ENCODE peak calls at places on chromosome X, in nine cellular contexts. One of them, this sample, is unnamed.
A peak's percentile ranks its signal among the peaks of the same experiment; 100 is the strongest.

GRCh38 chrX:123920065-123920785 is 41.3 kb upstream of the STAG2 start:
- DNase-seq in BJ: peak; percentile 7
- DNase-seq in left ventricle myocardium inferior: no peak
- DNase-seq in mesothelial cell of epicardium: no peak
- DNase-seq in dorsolateral prefrontal cortex: no peak
- DNase-seq in RWPE1: peak; percentile 68
- DNase-seq in heart left ventricle: no peak
- DNase-seq in AG09319: peak; percentile 8
- DNase-seq in H9: no peak
- DNase-seq in this sample: peak; percentile 49

GRCh38 chrX:65572971-65573370 is 38.4 kb upstream of the LAS1L start:
- DNase-seq in BJ: no peak
- DNase-seq in left ventricle myocardium inferior: no peak
- DNase-seq in mesothelial cell of epicardium: no peak
- DNase-seq in dorsolateral prefrontal cortex: no peak
- DNase-seq in RWPE1: no peak
- DNase-seq in heart left ventricle: no peak
- DNase-seq in AG09319: no peak
- DNase-seq in H9: no peak
- DNase-seq in this sample: no peak

GRCh38 chrX:111199505-111199904 is 70.8 kb downstream of the CAPN6 start:
- DNase-seq in BJ: no peak
- DNase-seq in left ventricle myocardium inferior: no peak
- DNase-seq in mesothelial cell of epicardium: no peak
- DNase-seq in dorsolateral prefrontal cortex: no peak
- DNase-seq in RWPE1: no peak
- DNase-seq in heart left ventricle: no peak
- DNase-seq in AG09319: no peak
- DNase-seq in H9: no peak
- DNase-seq in this sample: no peak

GRCh38 chrX:122046815-122047214 is 999.4 kb downstream of the GLUD2 start:
- DNase-seq in BJ: no peak
- DNase-seq in left ventricle myocardium inferior: no peak
- DNase-seq in mesothelial cell of epicardium: no peak
- DNase-seq in dorsolateral prefrontal cortex: no peak
- DNase-seq in RWPE1: no peak
- DNase-seq in heart left ventricle: no peak
- DNase-seq in AG09319: no peak
- DNase-seq in H9: no peak
- DNase-seq in this sample: no peak

GRCh38 chrX:131262738-131263679 is 26.1 kb downstream of the IGSF1 start:
- DNase-seq in BJ: no peak
- DNase-seq in left ventricle myocardium inferior: no peak
- DNase-seq in mesothelial cell of epicardium: no peak
- DNase-seq in dorsolateral prefrontal cortex: no peak
- DNase-seq in RWPE1: no peak
- DNase-seq in heart left ventricle: no peak
- DNase-seq in AG09319: no peak
- DNase-seq in H9: peak; percentile 69
- DNase-seq in this sample: peak; percentile 52

GRCh38 chrX:150731795-150732194 is 38.6 kb downstream of the MTMR1 start:
- DNase-seq in BJ: peak; percentile 85
- DNase-seq in left ventricle myocardium inferior: no peak
- DNase-seq in mesothelial cell of epicardium: no peak
- DNase-seq in dorsolateral prefrontal cortex: no peak
- DNase-seq in RWPE1: peak; percentile 30
- DNase-seq in heart left ventricle: no peak
- DNase-seq in AG09319: peak; percentile 80
- DNase-seq in H9: no peak
- DNase-seq in this sample: peak; percentile 93

GRCh38 chrX:68433155-68433980 is at the start of gene OPHN1:
- DNase-seq in BJ: no peak
- DNase-seq in left ventricle myocardium inferior: peak; percentile 76
- DNase-seq in mesothelial cell of epicardium: peak; percentile 22
- DNase-seq in dorsolateral prefrontal cortex: peak; percentile 66
- DNase-seq in RWPE1: peak; percentile 68
- DNase-seq in heart left ventricle: peak; percentile 78
- DNase-seq in AG09319: no peak
- DNase-seq in H9: peak; percentile 82
- DNase-seq in this sample: peak; percentile 84

GRCh38 chrX:19513383-19513782 is 1.9 kb downstream of the MAP3K15 start:
- DNase-seq in BJ: no peak
- DNase-seq in left ventricle myocardium inferior: no peak
- DNase-seq in mesothelial cell of epicardium: no peak
- DNase-seq in dorsolateral prefrontal cortex: no peak
- DNase-seq in RWPE1: no peak
- DNase-seq in heart left ventricle: no peak
- DNase-seq in AG09319: no peak
- DNase-seq in H9: no peak
- DNase-seq in this sample: no peak

GRCh38 chrX:39519213-39519544 is 578.6 kb downstream of the BCOR start:
- DNase-seq in BJ: no peak
- DNase-seq in left ventricle myocardium inferior: peak; percentile 15
- DNase-seq in mesothelial cell of epicardium: no peak
- DNase-seq in dorsolateral prefrontal cortex: no peak
- DNase-seq in RWPE1: no peak
- DNase-seq in heart left ventricle: peak; percentile 32
- DNase-seq in AG09319: no peak
- DNase-seq in H9: no peak
- DNase-seq in this sample: no peak

GRCh38 chrX:102917801-102918200 is 19.3 kb upstream of the RAB40AL start:
- DNase-seq in BJ: no peak
- DNase-seq in left ventricle myocardium inferior: no peak
- DNase-seq in mesothelial cell of epicardium: no peak
- DNase-seq in dorsolateral prefrontal cortex: no peak
- DNase-seq in RWPE1: no peak
- DNase-seq in heart left ventricle: no peak
- DNase-seq in AG09319: no peak
- DNase-seq in H9: no peak
- DNase-seq in this sample: no peak

GRCh38 chrX:16822723-16823122 is 36.5 kb downstream of the TXLNG start:
- DNase-seq in BJ: no peak
- DNase-seq in left ventricle myocardium inferior: no peak
- DNase-seq in mesothelial cell of epicardium: no peak
- DNase-seq in dorsolateral prefrontal cortex: no peak
- DNase-seq in RWPE1: peak; percentile 20
- DNase-seq in heart left ventricle: no peak
- DNase-seq in AG09319: no peak
- DNase-seq in H9: no peak
- DNase-seq in this sample: peak; percentile 35

GRCh38 chrX:147894332-147894870 is 17.3 kb upstream of the FMR1 start:
- DNase-seq in BJ: no peak
- DNase-seq in left ventricle myocardium inferior: no peak
- DNase-seq in mesothelial cell of epicardium: no peak
- DNase-seq in dorsolateral prefrontal cortex: no peak
- DNase-seq in RWPE1: no peak
- DNase-seq in heart left ventricle: no peak
- DNase-seq in AG09319: no peak
- DNase-seq in H9: no peak
- DNase-seq in this sample: no peak

GRCh38 chrX:68808686-68809357 is 20.0 kb upstream of the EFNB1 start:
- DNase-seq in BJ: no peak
- DNase-seq in left ventricle myocardium inferior: peak; percentile 26
- DNase-seq in mesothelial cell of epicardium: no peak
- DNase-seq in dorsolateral prefrontal cortex: no peak
- DNase-seq in RWPE1: no peak
- DNase-seq in heart left ventricle: peak; percentile 24
- DNase-seq in AG09319: no peak
- DNase-seq in H9: peak; percentile 57
- DNase-seq in this sample: no peak

GRCh38 chrX:73390628-73391567 is 56.0 kb upstream of the CDX4 start:
- DNase-seq in BJ: no peak
- DNase-seq in left ventricle myocardium inferior: no peak
- DNase-seq in mesothelial cell of epicardium: no peak
- DNase-seq in dorsolateral prefrontal cortex: no peak
- DNase-seq in RWPE1: no peak
- DNase-seq in heart left ventricle: no peak
- DNase-seq in AG09319: no peak
- DNase-seq in H9: no peak
- DNase-seq in this sample: no peak

GRCh38 chrX:40171513-40172168 is 73.9 kb upstream of the BCOR start:
- DNase-seq in BJ: no peak
- DNase-seq in left ventricle myocardium inferior: no peak
- DNase-seq in mesothelial cell of epicardium: no peak
- DNase-seq in dorsolateral prefrontal cortex: no peak
- DNase-seq in RWPE1: no peak
- DNase-seq in heart left ventricle: no peak
- DNase-seq in AG09319: no peak
- DNase-seq in H9: peak; percentile 36
- DNase-seq in this sample: no peak

GRCh38 chrX:119618439-119618838 is 12.2 kb upstream of the NKRF start:
- DNase-seq in BJ: no peak
- DNase-seq in left ventricle myocardium inferior: peak; percentile 16
- DNase-seq in mesothelial cell of epicardium: no peak
- DNase-seq in dorsolateral prefrontal cortex: no peak
- DNase-seq in RWPE1: no peak
- DNase-seq in heart left ventricle: peak; percentile 15
- DNase-seq in AG09319: no peak
- DNase-seq in H9: no peak
- DNase-seq in this sample: no peak

DNA sequence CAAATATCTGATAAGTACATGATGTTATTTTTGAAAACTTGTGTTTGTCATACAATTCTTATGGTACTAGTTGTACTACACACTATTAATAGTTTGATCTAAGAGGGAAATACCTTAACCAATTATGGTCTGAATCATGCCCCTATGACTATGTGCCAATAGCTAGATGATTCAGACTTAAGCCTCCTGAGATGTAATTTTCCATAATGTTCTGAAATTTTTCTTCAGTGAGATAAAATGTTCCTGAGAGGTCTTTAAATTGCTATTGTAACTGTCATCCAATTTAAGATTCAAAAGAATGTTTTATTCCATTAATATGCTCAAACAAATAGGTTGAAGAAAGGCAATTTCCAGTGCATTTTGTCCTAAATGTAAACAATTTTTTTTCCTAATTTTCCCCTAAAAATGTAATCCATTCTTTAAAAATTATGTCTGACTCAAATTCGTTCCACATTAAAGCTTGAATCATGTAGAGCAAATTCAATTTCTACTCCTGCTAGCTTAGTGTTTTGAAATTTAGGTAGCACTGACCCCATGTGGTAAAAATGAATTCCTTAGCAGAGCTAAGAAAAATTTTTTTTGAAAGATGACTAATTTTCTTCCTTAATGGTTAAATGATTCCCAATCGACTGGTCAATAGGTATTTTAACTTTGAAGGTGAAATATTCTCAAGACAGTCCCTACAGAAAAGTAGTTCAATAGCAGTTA is 49.1 kb downstream of the APOOL start:
- DNase-seq in BJ: peak; percentile 45
- DNase-seq in left ventricle myocardium inferior: no peak
- DNase-seq in mesothelial cell of epicardium: no peak
- DNase-seq in dorsolateral prefrontal cortex: no peak
- DNase-seq in RWPE1: peak; percentile 30
- DNase-seq in heart left ventricle: no peak
- DNase-seq in AG09319: peak; percentile 19
- DNase-seq in H9: no peak
- DNase-seq in this sample: peak; percentile 51
- TF ChIP-seq CTCF in BJ: peak; percentile 23
- TF ChIP-seq CTCF in left ventricle myocardium inferior: peak; percentile 43
- TF ChIP-seq CTCF in mesothelial cell of epicardium: no peak
- TF ChIP-seq CTCF in dorsolateral prefrontal cortex: peak; percentile 32
- TF ChIP-seq CTCF in RWPE1: peak; percentile 44
- TF ChIP-seq CTCF in heart left ventricle: peak; percentile 12
- TF ChIP-seq CTCF in AG09319: peak; percentile 30
- TF ChIP-seq CTCF in H9: peak; percentile 28
- TF ChIP-seq CTCF in this sample: peak; percentile 31

GRCh38 chrX:139936259-139936658 is 3.4 kb upstream of the ATP11C start:
- DNase-seq in BJ: no peak
- DNase-seq in left ventricle myocardium inferior: no peak
- DNase-seq in mesothelial cell of epicardium: no peak
- DNase-seq in dorsolateral prefrontal cortex: no peak
- DNase-seq in RWPE1: no peak
- DNase-seq in heart left ventricle: no peak
- DNase-seq in AG09319: no peak
- DNase-seq in H9: no peak
- DNase-seq in this sample: no peak
- TF ChIP-seq CTCF in BJ: no peak
- TF ChIP-seq CTCF in left ventricle myocardium inferior: no peak
- TF ChIP-seq CTCF in mesothelial cell of epicardium: no peak
- TF ChIP-seq CTCF in dorsolateral prefrontal cortex: no peak
- TF ChIP-seq CTCF in RWPE1: no peak
- TF ChIP-seq CTCF in heart left ventricle: no peak
- TF ChIP-seq CTCF in AG09319: no peak
- TF ChIP-seq CTCF in H9: peak; percentile 44
- TF ChIP-seq CTCF in this sample: no peak

DNA sequence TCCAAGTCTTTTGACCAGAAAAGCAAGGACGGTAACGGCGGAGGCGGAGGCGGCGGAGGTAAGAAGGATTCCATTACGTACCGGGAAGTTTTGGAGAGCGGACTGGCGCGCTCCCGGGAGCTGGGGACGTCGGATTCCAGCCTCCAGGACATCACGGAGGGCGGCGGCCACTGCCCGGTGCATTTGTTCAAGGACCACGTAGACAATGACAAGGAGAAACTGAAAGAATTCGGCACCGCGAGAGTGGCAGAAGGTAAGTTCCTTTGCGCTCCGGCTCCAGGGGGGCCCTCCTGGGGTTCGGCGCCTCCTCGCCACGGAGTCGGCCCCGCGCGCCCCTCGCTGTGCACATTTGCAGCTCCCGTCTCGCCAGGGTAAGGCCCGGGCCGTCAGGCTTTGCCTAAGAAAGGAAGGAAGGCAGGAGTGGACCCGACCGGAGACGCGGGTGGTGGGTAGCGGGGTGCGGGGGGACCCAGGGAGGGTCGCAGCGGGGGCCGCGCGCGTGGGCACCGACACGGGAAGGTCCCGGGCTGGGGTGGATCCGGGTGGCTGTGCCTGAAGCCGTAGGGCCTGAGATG is 418 bp downstream of the SHOX start:
- DNase-seq in BJ: no peak
- DNase-seq in left ventricle myocardium inferior: no peak
- DNase-seq in mesothelial cell of epicardium: no peak
- DNase-seq in dorsolateral prefrontal cortex: no peak
- DNase-seq in RWPE1: no peak
- DNase-seq in heart left ventricle: no peak
- DNase-seq in AG09319: no peak
- DNase-seq in H9: peak; percentile 61
- DNase-seq in this sample: no peak
- TF ChIP-seq CTCF in BJ: no peak
- TF ChIP-seq CTCF in left ventricle myocardium inferior: no peak
- TF ChIP-seq CTCF in mesothelial cell of epicardium: no peak
- TF ChIP-seq CTCF in dorsolateral prefrontal cortex: no peak
- TF ChIP-seq CTCF in RWPE1: no peak
- TF ChIP-seq CTCF in heart left ventricle: no peak
- TF ChIP-seq CTCF in AG09319: no peak
- TF ChIP-seq CTCF in H9: no peak
- TF ChIP-seq CTCF in this sample: no peak

DNA sequence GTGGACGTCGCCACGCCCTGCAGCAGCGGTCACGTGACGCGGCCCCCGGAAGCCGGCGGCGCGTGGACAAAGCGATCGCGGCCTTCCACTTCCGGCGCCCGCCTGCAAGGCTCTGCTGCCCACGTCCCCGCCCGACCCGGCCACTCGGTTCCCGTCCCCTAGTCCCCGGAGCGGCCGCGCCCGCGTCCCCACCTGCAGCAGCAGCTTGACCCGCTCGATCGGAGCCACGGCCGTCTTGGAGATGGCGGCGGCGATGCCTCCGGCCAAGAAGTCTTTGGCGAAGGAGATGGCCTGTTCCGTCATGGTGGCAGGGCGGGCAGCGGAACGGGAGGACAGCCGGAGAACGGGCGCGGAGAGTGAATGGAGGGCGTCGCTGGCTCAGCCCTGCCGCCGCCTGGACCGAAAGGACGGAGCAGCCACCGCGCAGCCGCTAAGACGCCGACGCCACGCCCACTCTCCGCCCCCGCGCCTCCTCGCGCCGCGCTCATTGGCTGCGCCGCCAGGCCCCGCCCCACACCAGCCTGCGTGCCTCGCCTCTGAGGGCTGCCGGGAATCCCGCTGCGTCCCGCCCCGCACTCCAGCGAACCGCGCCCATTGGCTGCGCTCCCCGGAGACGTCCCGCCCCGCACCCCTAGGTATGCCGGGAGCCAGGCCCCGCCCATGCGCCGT is at the start of gene SLC25A6:
- DNase-seq in BJ: peak; percentile 78
- DNase-seq in left ventricle myocardium inferior: peak; percentile 100
- DNase-seq in mesothelial cell of epicardium: peak; percentile 99
- DNase-seq in dorsolateral prefrontal cortex: peak; percentile 99
- DNase-seq in RWPE1: peak; percentile 93
- DNase-seq in heart left ventricle: peak; percentile 99
- DNase-seq in AG09319: peak; percentile 94
- DNase-seq in H9: peak; percentile 98
- DNase-seq in this sample: peak; percentile 96
- TF ChIP-seq CTCF in BJ: peak; percentile 24
- TF ChIP-seq CTCF in left ventricle myocardium inferior: peak; percentile 37
- TF ChIP-seq CTCF in mesothelial cell of epicardium: no peak
- TF ChIP-seq CTCF in dorsolateral prefrontal cortex: no peak
- TF ChIP-seq CTCF in RWPE1: no peak
- TF ChIP-seq CTCF in heart left ventricle: no peak
- TF ChIP-seq CTCF in AG09319: no peak
- TF ChIP-seq CTCF in H9: peak; percentile 28
- TF ChIP-seq CTCF in this sample: no peak

This sample was measured in MCF 10A.